ENCODE peak calls at places on chromosomes 1 and 21, in six cellular contexts. R is NCI-H1436 treated with DMSO at 0.1 percent for 48 hours; A is Ammon's horn; I is Kasumi-1; F is H54; G is activated CD4-positive, alpha-beta memory T cell treated with anti-CD3 and anti-CD28 coated beads for 36 hours. E is an unnamed sample.

GRCh38 chr1:11929849-11930248 is 3.6 kb upstream of the KIAA2013 start:
- DNase-seq in A (no peak), G (no peak), I (peak; percentile 79), R (no peak), F (peak; percentile 42), E (peak; percentile 47)

GRCh38 chr21:15112858-15113257 is 48.1 kb upstream of the NRIP1 start:
- DNase-seq in R (no peak), A (no peak), F (no peak), G (no peak), I (no peak), E (no peak)

GRCh38 chr1:16440150-16440479 is 409 bp upstream of the NECAP2 start:
- DNase-seq in G (no peak), I (peak; percentile 38), F (no peak), R (no peak), A (no peak), E (no peak)

GRCh38 chr1:102742426-102742825 is 365.9 kb downstream of the COL11A1 start:
- DNase-seq in F (no peak), R (no peak), A (no peak), G (no peak), I (no peak), E (no peak)

GRCh38 chr1:17719874-17720273 is 35.3 kb upstream of the ACTL8 start:
- DNase-seq in R (no peak), A (no peak), F (peak; percentile 44), G (no peak), I (no peak), E (no peak)

GRCh38 chr1:6343506-6344405 is 49.8 kb downstream of the ACOT7 start:
- DNase-seq in F (peak; percentile 84), R (no peak), I (peak; percentile 62), G (peak; percentile 76), A (peak; percentile 66), E (peak; percentile 39)

GRCh38 chr21:45541221-45542039 is 810 bp downstream of the SLC19A1 start:
- DNase-seq in G (peak; percentile 86), I (peak; percentile 67), F (peak; percentile 99), R (no peak), A (peak; percentile 74), E (no peak)

GRCh38 chr1:28509705-28510349 is 4.0 kb downstream of the RCC1 start:
- DNase-seq in A (no peak), G (peak; percentile 48), I (peak; percentile 47), F (no peak), R (no peak), E (no peak)

GRCh38 chr1:161427733-161428516 is 60.2 kb upstream of the CFAP126 start:
- DNase-seq in G (peak; percentile 56), F (peak; percentile 50), I (no peak), R (no peak), A (peak; percentile 16), E (peak; percentile 52)

GRCh38 chr1:223844962-223845809 is 561 bp downstream of the TP53BP2 start:
- DNase-seq in F (no peak), G (peak; percentile 67), A (peak; percentile 28), I (peak; percentile 57), R (no peak), E (no peak)

GRCh38 chr1:11729498-11730428 is 6.2 kb upstream of the AGTRAP start:
- DNase-seq in A (no peak), I (peak; percentile 58), R (no peak), G (no peak), F (no peak), E (no peak)

GRCh38 chr1:232018512-232019340 is 392.1 kb downstream of the DISC1 start:
- DNase-seq in R (no peak), F (no peak), G (no peak), I (no peak), A (no peak), E (no peak)

GRCh38 chr1:238606896-238607295 is 716.2 kb upstream of the ZP4 start:
- DNase-seq in A (no peak), G (no peak), I (peak; percentile 41), F (peak; percentile 28), R (no peak), E (no peak)

GRCh38 chr1:54027848-54028247 is 9.9 kb upstream of the LDLRAD1 start:
- DNase-seq in A (no peak), G (no peak), F (no peak), I (no peak), R (no peak), E (no peak)

GRCh38 chr1:69985901-69986439 is 219.4 kb downstream of the LRRC40 start:
- DNase-seq in R (no peak), A (no peak), I (no peak), F (no peak), G (no peak), E (no peak)

GRCh38 chr1:106676021-106676420 is 380.5 kb upstream of the PRMT6 start:
- DNase-seq in G (no peak), A (no peak), F (no peak), I (peak; percentile 11), R (no peak), E (no peak)

GRCh38 chr21:18524097-18524496 is 120.5 kb upstream of the TMPRSS15 start:
- DNase-seq in R (no peak), I (no peak), F (no peak), G (no peak), A (no peak), E (no peak)

E was measured in HS-27A.